ENCODE peak calls at places on chromosome 15, in seven cellular contexts. M is CD8-positive, alpha-beta T cell; P is cardiac muscle cell; Z is left ventricle myocardium inferior; R is AG10803; B is fibroblast of the aortic adventitia; L is AG09309. A is an unnamed sample.

GRCh38 chr15:85518979-85519761 is 138.8 kb downstream of the AKAP13 start:
- DNase-seq in P (peak), L (no peak), B (peak), M (no peak), Z (no peak), R (peak), A (no peak)

GRCh38 chr15:31296304-31297220 is 30.1 kb upstream of the KLF13 start:
- DNase-seq in P (no peak), B (no peak), Z (no peak), L (no peak), R (no peak), M (peak), A (no peak)

GRCh38 chr15:45199136-45199810 is 11.5 kb upstream of the SHF start:
- DNase-seq in P (no peak), L (no peak), R (no peak), M (no peak), B (no peak), Z (no peak), A (no peak)

GRCh38 chr15:44537728-44538240 is 837 bp downstream of the EIF3J start:
- DNase-seq in P (no peak), M (no peak), L (no peak), B (peak), Z (no peak), R (peak), A (no peak)

GRCh38 chr15:96330064-96330449 is 443 bp upstream of the NR2F2 start:
- DNase-seq in M (no peak), L (peak), P (peak), Z (no peak), B (peak), R (peak), A (peak)

GRCh38 chr15:89486726-89487050 is 9.7 kb downstream of the RHCG start:
- DNase-seq in R (no peak), P (peak), M (no peak), L (no peak), Z (no peak), B (no peak), A (no peak)

GRCh38 chr15:72778796-72779195 is 4.8 kb downstream of the ADPGK start:
- DNase-seq in Z (no peak), L (no peak), P (no peak), B (no peak), M (no peak), R (no peak), A (no peak)

GRCh38 chr15:65824941-65825544 is 33.0 kb upstream of the DENND4A start:
- DNase-seq in B (peak), L (no peak), P (peak), R (peak), M (no peak), Z (no peak), A (peak)

GRCh38 chr15:77497108-77497737 is 76.5 kb downstream of the HMG20A start:
- DNase-seq in M (no peak), P (peak), L (peak), B (peak), R (peak), Z (peak), A (no peak)

GRCh38 chr15:40282870-40283614 is at the start of gene ANKRD63:
- DNase-seq in Z (no peak), M (peak), R (no peak), P (no peak), B (no peak), L (no peak), A (no peak)

DNA sequence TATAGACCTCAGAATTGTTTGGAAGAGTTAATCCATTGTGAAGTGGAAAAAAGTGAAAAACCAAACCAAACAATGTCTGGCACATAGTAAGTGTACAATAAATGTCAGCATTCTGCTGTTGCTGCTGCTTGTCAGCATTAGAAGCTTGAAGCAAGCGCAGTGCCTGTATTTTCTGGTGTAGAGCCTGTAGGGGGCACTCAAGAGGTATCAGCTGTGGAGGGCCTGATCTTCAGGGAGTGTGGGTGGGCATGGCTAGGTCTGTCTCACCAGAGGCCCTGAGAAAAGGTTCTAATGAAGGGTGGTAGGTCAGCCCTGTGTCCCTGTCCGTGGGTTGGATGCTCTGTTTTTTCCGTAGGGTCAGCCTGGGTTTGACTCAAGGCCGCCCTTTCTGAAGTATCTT is 3.6 kb downstream of the ADAMTSL3 start:
- DNase-seq in M (no peak), Z (no peak), L (no peak), R (no peak), B (no peak), P (no peak), A (no peak)
- TF ChIP-seq CTCF in M (no peak), Z (peak), L (no peak), R (no peak), B (no peak), P (peak), A (no peak)

GRCh38 chr15:74867562-74868458 is 5.4 kb downstream of the SCAMP2 start:
- DNase-seq in P (no peak), M (no peak), B (no peak), Z (no peak), L (no peak), R (no peak), A (no peak)
- H3K4me3 ChIP-seq in P (no peak), M (no peak), B (no peak), Z (no peak), L (no peak), R (no peak), A (no peak)

GRCh38 chr15:41934843-41935242 is 37.5 kb downstream of the EHD4 start:
- DNase-seq in R (no peak), L (no peak), P (no peak), M (peak), Z (no peak), B (no peak), A (no peak)

GRCh38 chr15:41937568-41937923 is 34.8 kb downstream of the EHD4 start:
- DNase-seq in Z (no peak), B (no peak), P (no peak), R (no peak), L (no peak), M (no peak), A (no peak)

GRCh38 chr15:41935566-41936020 is 36.8 kb downstream of the EHD4 start:
- DNase-seq in R (no peak), Z (no peak), M (no peak), P (no peak), B (no peak), L (no peak), A (no peak)

GRCh38 chr15:41936155-41936554 is 36.2 kb downstream of the EHD4 start:
- DNase-seq in L (no peak), B (no peak), Z (no peak), R (no peak), M (no peak), P (no peak), A (no peak)

DNA sequence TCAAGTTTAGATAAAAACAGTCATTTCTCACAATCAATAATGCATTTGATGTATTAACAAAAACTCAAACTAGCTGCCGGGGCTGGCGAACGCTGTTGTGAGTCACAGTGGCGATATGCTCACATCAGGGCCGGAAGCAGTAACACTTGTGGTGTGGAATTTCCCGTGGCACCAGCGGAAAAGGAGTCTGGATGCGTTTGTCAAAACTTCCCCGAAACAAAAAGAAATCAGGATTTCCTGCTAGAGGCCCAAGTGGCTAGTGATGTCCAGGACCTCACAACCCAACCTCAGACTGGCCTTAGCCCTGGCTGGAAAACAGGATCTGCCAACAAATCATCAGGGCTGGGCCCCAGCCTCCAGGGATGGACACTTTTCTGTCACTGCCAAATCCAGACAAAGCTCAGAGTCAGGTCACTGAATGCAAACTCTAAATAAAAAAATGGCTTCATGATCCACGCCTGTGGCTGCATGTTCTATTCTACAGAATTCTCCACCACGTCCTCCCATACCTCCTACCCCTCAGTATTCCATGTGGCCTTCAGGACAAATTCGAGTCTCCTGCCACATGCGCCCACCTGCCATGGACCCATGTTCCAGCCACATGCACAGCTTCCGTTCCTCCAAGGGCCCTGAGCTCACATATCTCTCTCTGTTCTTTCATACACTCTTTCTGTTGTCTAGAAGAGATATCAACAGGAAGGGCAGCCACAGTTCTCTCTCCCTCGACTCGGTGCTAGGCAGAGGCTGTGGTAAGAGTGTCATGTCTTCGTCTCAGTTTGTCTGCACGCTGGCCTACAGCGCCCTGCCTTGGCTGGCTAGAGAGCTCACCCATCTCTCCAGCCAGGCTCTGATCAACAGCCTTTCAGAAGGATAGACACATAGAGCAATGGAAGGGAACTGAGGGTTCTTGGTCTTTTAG is 35.4 kb downstream of the EHD4 start:
- DNase-seq in Z (no peak), P (peak), R (no peak), M (peak), B (no peak), L (no peak), A (no peak)
- TF ChIP-seq CTCF in Z (no peak), P (no peak), R (no peak), M (peak), B (no peak), L (no peak), A (no peak)

DNA sequence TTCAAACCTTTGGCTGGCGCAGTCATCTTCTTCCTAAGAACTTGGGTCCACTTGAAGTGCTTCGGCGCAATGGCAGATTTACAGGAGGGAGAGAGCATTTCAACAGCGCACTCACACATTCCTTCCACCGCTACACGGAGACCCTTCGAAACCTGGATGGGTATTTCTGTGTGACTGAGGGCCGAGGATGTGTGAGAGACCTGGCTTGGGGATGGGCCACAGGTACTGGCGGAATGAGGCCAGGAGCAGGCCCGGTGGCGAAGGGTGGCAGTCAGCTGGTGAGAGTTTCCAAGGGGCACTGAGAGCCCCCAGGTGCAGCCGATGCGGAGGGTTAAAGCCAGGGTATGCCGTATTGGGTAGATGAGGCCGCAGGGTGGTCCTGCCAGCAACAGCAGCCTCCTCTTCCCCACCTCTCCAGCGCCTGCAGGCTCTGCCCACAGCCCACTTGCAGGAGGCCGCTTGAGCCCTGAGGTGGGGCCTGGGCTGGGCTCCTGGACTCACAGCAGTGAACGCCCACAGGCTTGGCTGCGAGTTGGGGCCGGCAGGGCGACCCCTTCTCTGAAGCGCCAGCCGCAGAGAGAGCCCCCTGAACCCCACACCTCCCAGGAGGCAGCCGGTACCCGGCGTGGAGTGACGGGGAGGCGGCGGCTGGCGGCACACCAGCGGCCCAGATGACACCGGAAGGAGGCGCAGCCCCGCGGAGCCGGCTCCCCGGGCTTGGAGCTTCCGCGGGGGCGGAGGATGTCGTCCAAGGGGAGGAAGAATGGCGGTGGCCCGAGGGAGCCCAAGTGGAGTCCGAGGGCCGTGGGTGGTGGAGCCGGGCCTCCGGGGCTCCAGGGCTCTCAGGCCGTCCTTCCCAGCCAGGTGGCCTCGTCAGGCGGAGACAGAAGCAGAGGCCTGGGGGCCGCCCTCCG is 166.5 kb downstream of the NSMCE3 start:
- DNase-seq in P (no peak), L (no peak), Z (peak), R (peak), M (no peak), B (no peak), A (peak)
- H3K4me3 ChIP-seq in P (no peak), L (peak), Z (peak), R (peak), M (no peak), B (peak), A (peak)

GRCh38 chr15:82921242-82921641 is 31.3 kb downstream of the HOMER2 start:
- DNase-seq in R (no peak), Z (no peak), B (no peak), M (no peak), L (no peak), P (no peak), A (no peak)
- TF ChIP-seq CTCF in R (no peak), Z (no peak), B (no peak), M (no peak), L (no peak), P (no peak), A (no peak)